ENCODE peak calls at places on chromosomes 11 and 22, in four cellular contexts. One of them, this sample, is unnamed.

GRCh38 chr11:76802621-76803020 is 19.5 kb downstream of the TSKU start:
- DNase-seq in lower lobe of right lung: no peak
- DNase-seq in mammary epithelial cell: no peak
- DNase-seq in body of pancreas: peak
- DNase-seq in this sample: no peak

GRCh38 chr11:66467034-66467659 is 442 bp downstream of the PELI3 start:
- DNase-seq in lower lobe of right lung: peak
- DNase-seq in mammary epithelial cell: no peak
- DNase-seq in body of pancreas: peak
- DNase-seq in this sample: peak

GRCh38 chr22:43197271-43197941 is 10.5 kb upstream of the TTLL12 start:
- DNase-seq in lower lobe of right lung: no peak
- DNase-seq in mammary epithelial cell: no peak
- DNase-seq in body of pancreas: no peak
- DNase-seq in this sample: no peak

GRCh38 chr11:95577716-95578460 is 211.7 kb downstream of the FAM76B start:
- DNase-seq in lower lobe of right lung: no peak
- DNase-seq in mammary epithelial cell: peak
- DNase-seq in body of pancreas: no peak
- DNase-seq in this sample: peak

GRCh38 chr11:61069427-61069826 is 32.9 kb upstream of the CD5 start:
- DNase-seq in lower lobe of right lung: no peak
- DNase-seq in mammary epithelial cell: no peak
- DNase-seq in body of pancreas: no peak
- DNase-seq in this sample: no peak

GRCh38 chr11:44286268-44286880 is 23.6 kb downstream of the ALX4 start:
- DNase-seq in lower lobe of right lung: peak
- DNase-seq in mammary epithelial cell: peak
- DNase-seq in body of pancreas: peak
- DNase-seq in this sample: peak

GRCh38 chr11:121741954-121742361 is 289.2 kb upstream of the SORL1-AS1 start:
- DNase-seq in lower lobe of right lung: no peak
- DNase-seq in mammary epithelial cell: no peak
- DNase-seq in body of pancreas: peak
- DNase-seq in this sample: no peak

GRCh38 chr11:95671768-95672167 is 117.8 kb downstream of the FAM76B start:
- DNase-seq in lower lobe of right lung: no peak
- DNase-seq in mammary epithelial cell: no peak
- DNase-seq in body of pancreas: no peak
- DNase-seq in this sample: no peak

GRCh38 chr22:18076060-18076497 is 1.7 kb upstream of the PEX26 start:
- DNase-seq in lower lobe of right lung: peak
- DNase-seq in mammary epithelial cell: peak
- DNase-seq in body of pancreas: peak
- DNase-seq in this sample: peak

GRCh38 chr11:108115495-108116140 is 5.7 kb upstream of the ACAT1 start:
- DNase-seq in lower lobe of right lung: peak
- DNase-seq in mammary epithelial cell: peak
- DNase-seq in body of pancreas: peak
- DNase-seq in this sample: no peak

GRCh38 chr22:30490399-30490798 is 15.1 kb downstream of the SEC14L4 start:
- DNase-seq in lower lobe of right lung: peak
- DNase-seq in mammary epithelial cell: no peak
- DNase-seq in body of pancreas: no peak
- DNase-seq in this sample: no peak

GRCh38 chr11:117456027-117456720 is 128.5 kb downstream of the CEP164 start:
- DNase-seq in lower lobe of right lung: no peak
- DNase-seq in mammary epithelial cell: no peak
- DNase-seq in body of pancreas: no peak
- DNase-seq in this sample: peak

GRCh38 chr22:24184057-24184798 is 2.9 kb downstream of the SUSD2 start:
- DNase-seq in lower lobe of right lung: peak
- DNase-seq in mammary epithelial cell: no peak
- DNase-seq in body of pancreas: no peak
- DNase-seq in this sample: no peak

GRCh38 chr11:117831661-117832415 is 7.3 kb upstream of the FXYD2 start:
- DNase-seq in lower lobe of right lung: no peak
- DNase-seq in mammary epithelial cell: no peak
- DNase-seq in body of pancreas: peak
- DNase-seq in this sample: no peak

GRCh38 chr11:67195971-67196418 is 70.3 kb upstream of the GRK2 start:
- DNase-seq in lower lobe of right lung: no peak
- DNase-seq in mammary epithelial cell: no peak
- DNase-seq in body of pancreas: no peak
- DNase-seq in this sample: no peak

GRCh38 chr11:24386551-24387404 is 110.1 kb upstream of the LUZP2 start:
- DNase-seq in lower lobe of right lung: no peak
- DNase-seq in mammary epithelial cell: peak
- DNase-seq in body of pancreas: no peak
- DNase-seq in this sample: peak

DNA sequence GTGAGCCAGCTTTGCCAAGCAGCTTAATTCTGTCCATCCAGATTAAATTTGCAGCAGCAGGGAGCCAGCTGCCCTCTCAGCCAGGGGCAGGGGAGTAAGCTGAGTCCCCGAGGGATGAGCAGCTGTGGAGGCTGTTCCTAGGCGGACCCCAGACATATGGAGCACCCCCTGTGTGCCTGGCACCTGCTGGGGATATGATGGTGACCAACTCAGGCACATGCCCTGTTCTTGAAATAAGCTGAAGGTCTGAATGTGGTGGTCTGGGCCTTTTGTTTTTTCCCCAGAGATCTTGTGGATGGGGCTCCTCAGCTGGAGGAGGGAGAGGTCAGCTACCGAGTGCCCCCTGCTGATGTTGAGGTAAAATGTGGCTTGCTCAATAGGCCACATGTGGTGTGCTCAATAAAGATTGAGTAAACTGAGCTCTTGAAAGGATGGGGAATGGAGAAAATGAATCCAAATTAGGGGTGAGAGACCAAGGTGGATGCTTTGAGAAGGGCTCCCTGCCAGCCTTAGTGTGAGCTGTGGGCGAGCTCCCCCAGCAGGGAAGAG is 103.3 kb upstream of the NNMT start:
- DNase-seq in lower lobe of right lung: no peak
- DNase-seq in mammary epithelial cell: no peak
- DNase-seq in body of pancreas: no peak
- DNase-seq in this sample: no peak
- TF ChIP-seq CTCF in lower lobe of right lung: no peak
- TF ChIP-seq CTCF in mammary epithelial cell: no peak
- TF ChIP-seq CTCF in body of pancreas: no peak
- TF ChIP-seq CTCF in this sample: no peak

DNA sequence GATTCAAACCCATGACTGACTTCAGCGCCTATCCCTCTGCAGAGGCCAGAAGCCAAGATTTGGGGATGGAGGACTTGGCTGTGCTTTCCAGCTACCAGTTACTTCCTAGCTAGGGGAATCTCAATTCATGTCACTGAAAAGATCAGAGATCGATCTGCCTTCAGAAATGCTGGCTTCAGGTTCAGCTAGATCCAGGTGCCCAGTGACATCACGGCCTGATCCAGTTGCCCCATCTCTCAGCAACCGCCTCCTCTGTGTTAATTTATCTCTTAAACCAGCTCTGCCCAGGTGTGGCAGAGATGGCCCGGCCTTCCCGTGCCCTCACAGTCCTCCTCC is 24.2 kb downstream of the CYTH4 start:
- DNase-seq in lower lobe of right lung: no peak
- DNase-seq in mammary epithelial cell: no peak
- DNase-seq in body of pancreas: no peak
- DNase-seq in this sample: no peak
- H3K4me3 ChIP-seq in lower lobe of right lung: no peak
- H3K4me3 ChIP-seq in mammary epithelial cell: no peak
- H3K4me3 ChIP-seq in body of pancreas: no peak
- H3K4me3 ChIP-seq in this sample: peak

DNA sequence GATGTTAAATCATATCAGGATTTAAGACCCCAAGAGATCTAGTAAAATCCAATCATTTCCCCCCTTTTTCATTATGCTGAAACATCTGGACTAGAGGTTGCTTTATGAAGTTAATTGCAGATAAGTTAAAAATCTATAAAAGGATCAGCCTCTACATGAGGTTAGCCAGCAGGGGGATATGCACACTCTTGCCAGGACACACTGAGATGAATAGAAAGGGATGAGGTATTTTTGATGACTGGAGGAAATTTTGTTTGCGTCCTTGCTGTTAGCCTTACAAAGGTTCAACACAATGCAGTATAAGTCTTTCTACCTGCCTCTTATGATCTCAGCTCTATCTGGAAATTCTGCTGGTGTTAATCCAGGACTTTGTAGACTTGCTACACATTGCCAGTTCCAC is 1034.3 kb downstream of the LRRC4C start:
- DNase-seq in lower lobe of right lung: no peak
- DNase-seq in mammary epithelial cell: no peak
- DNase-seq in body of pancreas: no peak
- DNase-seq in this sample: no peak
- TF ChIP-seq CTCF in lower lobe of right lung: no peak
- TF ChIP-seq CTCF in mammary epithelial cell: no peak
- TF ChIP-seq CTCF in body of pancreas: no peak
- TF ChIP-seq CTCF in this sample: no peak

GRCh38 chr11:120119121-120119520 is 18.8 kb downstream of the TRIM29 start:
- DNase-seq in lower lobe of right lung: no peak
- DNase-seq in mammary epithelial cell: no peak
- DNase-seq in body of pancreas: no peak
- DNase-seq in this sample: no peak

GRCh38 chr11:120117991-120118390 is 19.9 kb downstream of the TRIM29 start:
- DNase-seq in lower lobe of right lung: no peak
- DNase-seq in mammary epithelial cell: no peak
- DNase-seq in body of pancreas: no peak
- DNase-seq in this sample: no peak

GRCh38 chr11:120116966-120117365 is 20.9 kb downstream of the TRIM29 start:
- DNase-seq in lower lobe of right lung: no peak
- DNase-seq in mammary epithelial cell: no peak
- DNase-seq in body of pancreas: no peak
- DNase-seq in this sample: no peak

GRCh38 chr11:120112174-120112796 is 25.6 kb downstream of the TRIM29 start:
- DNase-seq in lower lobe of right lung: no peak
- DNase-seq in mammary epithelial cell: no peak
- DNase-seq in body of pancreas: no peak
- DNase-seq in this sample: no peak

DNA sequence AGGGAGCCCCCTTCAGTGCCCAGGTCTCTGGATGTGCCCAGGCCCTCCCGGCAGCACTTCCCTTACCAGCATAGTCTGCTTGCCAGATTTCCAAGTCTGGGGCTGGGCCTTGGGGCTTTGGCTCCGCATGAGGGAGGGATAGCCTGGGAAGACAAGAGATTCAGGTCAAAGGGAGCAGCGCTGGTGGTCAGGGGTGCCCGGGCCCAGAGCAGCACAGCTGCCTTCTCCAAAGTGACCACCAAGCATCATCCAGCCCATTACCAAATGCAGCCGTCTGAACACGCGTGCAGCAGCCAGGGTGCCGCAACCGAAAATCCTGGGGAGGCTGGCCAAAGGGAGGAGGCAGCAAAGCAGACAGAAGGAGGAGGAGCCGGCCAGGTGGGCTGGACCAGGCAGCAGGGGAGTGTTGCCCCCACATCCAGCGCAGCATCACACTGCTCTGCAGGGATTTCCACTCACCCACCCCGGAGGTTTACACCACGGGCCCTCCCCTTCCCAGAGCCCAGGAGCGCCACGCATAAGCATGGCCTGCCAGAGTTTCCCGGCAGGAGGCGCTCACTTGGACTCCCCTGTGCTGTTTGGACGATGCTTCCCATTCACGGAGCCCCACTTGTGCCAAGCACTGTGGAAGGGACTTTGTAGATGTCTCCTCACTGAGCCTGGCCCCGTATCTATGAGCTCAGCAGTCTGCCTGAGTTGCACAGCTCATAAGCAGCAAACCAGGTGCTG is 22.5 kb downstream of the TRIM29 start:
- DNase-seq in lower lobe of right lung: no peak
- DNase-seq in mammary epithelial cell: no peak
- DNase-seq in body of pancreas: no peak
- DNase-seq in this sample: no peak
- H3K4me3 ChIP-seq in lower lobe of right lung: no peak
- H3K4me3 ChIP-seq in mammary epithelial cell: no peak
- H3K4me3 ChIP-seq in body of pancreas: no peak
- H3K4me3 ChIP-seq in this sample: no peak

DNA sequence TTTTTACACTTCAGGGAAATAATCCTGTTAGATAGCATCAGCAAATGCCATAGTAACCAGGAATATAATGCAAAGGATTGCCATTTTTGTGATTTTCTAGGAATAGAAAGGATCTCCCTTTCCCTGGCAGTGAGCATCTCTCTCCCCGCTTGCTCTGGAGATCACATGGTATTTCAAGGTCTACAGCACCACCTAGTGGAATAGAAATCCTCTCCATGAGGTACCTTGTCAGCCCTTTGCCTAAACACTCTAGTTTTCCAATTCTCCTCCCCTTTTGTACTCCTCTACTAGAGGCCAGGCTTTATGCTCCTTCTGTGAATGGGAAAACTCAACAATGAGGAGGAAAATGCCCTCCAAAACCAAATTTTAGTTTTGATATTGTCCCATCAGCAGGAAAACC is 78.4 kb downstream of the XRRA1 start:
- DNase-seq in lower lobe of right lung: no peak
- DNase-seq in mammary epithelial cell: peak
- DNase-seq in body of pancreas: no peak
- DNase-seq in this sample: peak
- TF ChIP-seq CTCF in lower lobe of right lung: peak
- TF ChIP-seq CTCF in mammary epithelial cell: peak
- TF ChIP-seq CTCF in body of pancreas: no peak
- TF ChIP-seq CTCF in this sample: peak

DNA sequence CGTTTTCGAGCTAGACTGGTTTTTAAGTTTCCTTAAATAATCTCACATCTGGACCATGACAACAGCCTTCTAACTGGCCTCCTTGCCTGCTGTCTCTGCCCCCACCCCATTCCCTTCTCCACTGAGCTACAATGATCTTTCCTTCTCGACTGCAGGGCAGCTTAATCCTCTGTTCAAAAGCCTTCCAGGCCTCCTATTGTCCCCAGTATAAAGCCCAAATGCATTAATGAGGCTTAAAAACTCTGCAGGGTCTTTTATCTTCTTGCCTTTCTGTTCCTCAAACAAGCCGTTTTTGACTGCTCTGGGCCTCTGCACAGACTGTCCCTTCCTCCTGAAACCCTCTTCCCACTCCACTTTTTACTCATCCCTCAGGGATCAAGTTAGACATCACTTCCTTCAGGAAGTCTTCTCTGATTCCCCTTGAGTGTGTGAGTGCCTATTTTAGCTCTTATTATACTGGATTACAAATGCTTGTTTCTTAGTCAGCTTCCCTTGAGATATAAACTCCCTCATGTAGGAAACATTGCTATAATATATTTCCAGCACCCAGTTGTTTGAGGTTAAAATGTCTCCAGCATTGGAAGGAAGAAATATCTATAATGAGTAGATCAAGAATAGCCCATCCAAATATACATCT is 23.6 kb upstream of the PAMR1 start:
- DNase-seq in lower lobe of right lung: no peak
- DNase-seq in mammary epithelial cell: no peak
- DNase-seq in body of pancreas: no peak
- DNase-seq in this sample: no peak
- H3K4me3 ChIP-seq in lower lobe of right lung: no peak
- H3K4me3 ChIP-seq in mammary epithelial cell: no peak
- H3K4me3 ChIP-seq in body of pancreas: no peak
- H3K4me3 ChIP-seq in this sample: no peak